ENCODE peak calls at places on chromosomes 1 and 21, in six cellular contexts. D is left lung; R is activated T-cell treated with anti-CD3 and anti-CD28 coated beads for 1 hour; A is CD4-positive, alpha-beta memory T cell; M is HT1080; U is stimulated activated CD8-positive, alpha-beta memory T cell treated with anti-CD3 and anti-CD28 coated beads, Interleukin-7, amount 100 ng/mL, for 4 hours. V is an unnamed sample.
A peak's percentile ranks its signal among the peaks of the same experiment; 100 is the strongest.

GRCh38 chr1:107683198-107683657 is 281.8 kb downstream of the VAV3 start:
- DNase-seq in D (no peak), R (no peak), A (no peak), M (no peak), U (no peak), V (no peak)

GRCh38 chr1:51575406-51576084 is 41.3 kb upstream of the OSBPL9 start:
- DNase-seq in D (no peak), R (no peak), A (no peak), M (peak; percentile 82), U (no peak), V (no peak)

GRCh38 chr1:169086603-169087455 is 19.7 kb upstream of the ATP1B1 start:
- DNase-seq in D (no peak), R (no peak), A (peak; percentile 23), M (no peak), U (no peak), V (peak; percentile 53)

GRCh38 chr1:53957231-53957818 is 11.2 kb downstream of the LRRC42 start:
- DNase-seq in D (no peak), R (no peak), A (no peak), M (peak; percentile 80), U (no peak), V (no peak)

GRCh38 chr21:45329261-45330074 is 41.8 kb upstream of the POFUT2 start:
- DNase-seq in D (peak; percentile 83), R (no peak), A (no peak), M (no peak), U (no peak), V (no peak)

GRCh38 chr1:59367269-59368006 is 70.5 kb downstream of the FGGY start:
- DNase-seq in D (no peak), R (no peak), A (no peak), M (peak; percentile 56), U (no peak), V (no peak)

GRCh38 chr1:203403586-203403985 is 52.7 kb upstream of the FMOD start:
- DNase-seq in D (no peak), R (no peak), A (no peak), M (no peak), U (no peak), V (no peak)

GRCh38 chr1:90393025-90393424 is 324.1 kb downstream of the BARHL2 start:
- DNase-seq in D (no peak), R (no peak), A (no peak), M (peak; percentile 42), U (no peak), V (no peak)

GRCh38 chr21:16535100-16535418 is 805.3 kb downstream of the USP25 start:
- DNase-seq in D (no peak), R (no peak), A (no peak), M (peak; percentile 56), U (no peak), V (no peak)

GRCh38 chr1:162389021-162389818 is 7.7 kb downstream of the C1orf226 start:
- DNase-seq in D (no peak), R (no peak), A (no peak), M (peak; percentile 46), U (no peak), V (peak; percentile 15)

GRCh38 chr1:1344672-1345361 is 4.4 kb downstream of the DVL1 start:
- DNase-seq in D (peak; percentile 87), R (no peak), A (no peak), M (peak; percentile 94), U (peak; percentile 23), V (no peak)

GRCh38 chr1:94385354-94385947 is 32.7 kb upstream of the ABCD3 start:
- DNase-seq in D (no peak), R (no peak), A (no peak), M (no peak), U (peak; percentile 3), V (no peak)

GRCh38 chr1:179229214-179230140 is at the start of gene ABL2:
- DNase-seq in D (peak; percentile 88), R (peak; percentile 39), A (peak; percentile 50), M (peak; percentile 32), U (peak; percentile 39), V (peak; percentile 72)

GRCh38 chr1:150186789-150187559 is 37.3 kb downstream of the PLEKHO1 start:
- DNase-seq in D (no peak), R (no peak), A (peak; percentile 64), M (peak; percentile 87), U (no peak), V (peak; percentile 78)

GRCh38 chr1:6614019-6614952 is 755 bp downstream of the PHF13 start:
- DNase-seq in D (peak; percentile 90), R (no peak), A (peak; percentile 38), M (no peak), U (no peak), V (peak; percentile 53)

GRCh38 chr21:43884012-43884860 is 19.2 kb downstream of the AGPAT3 start:
- DNase-seq in D (no peak), R (no peak), A (no peak), M (no peak), U (no peak), V (no peak)

GRCh38 chr21:44345495-44345894 is 6.3 kb upstream of the CFAP410 start:
- DNase-seq in D (peak; percentile 49), R (no peak), A (no peak), M (no peak), U (no peak), V (no peak)

GRCh38 chr1:85801520-85801919 is 93.3 kb upstream of the ZNHIT6 start:
- DNase-seq in D (no peak), R (no peak), A (no peak), M (peak; percentile 31), U (no peak), V (no peak)

GRCh38 chr1:112033422-112034120 is 44.1 kb upstream of the KCND3 start:
- DNase-seq in D (no peak), R (no peak), A (no peak), M (no peak), U (no peak), V (no peak)

GRCh38 chr1:21829294-21829693 is 17.2 kb downstream of the LDLRAD2 start:
- DNase-seq in D (no peak), R (no peak), A (no peak), M (no peak), U (no peak), V (no peak)

GRCh38 chr1:224730950-224731349 is 114.8 kb downstream of the CNIH3 start:
- DNase-seq in D (no peak), R (no peak), A (no peak), M (no peak), U (no peak), V (no peak)

GRCh38 chr21:15199414-15199813 is 134.6 kb upstream of the NRIP1 start:
- DNase-seq in D (no peak), R (no peak), A (no peak), M (no peak), U (no peak), V (no peak)

GRCh38 chr21:36134820-36135390 is at the start of gene CBR3:
- DNase-seq in D (peak; percentile 85), R (peak; percentile 33), A (no peak), M (peak; percentile 55), U (no peak), V (no peak)

GRCh38 chr1:160007577-160008200 is 24.1 kb downstream of the PIGM start:
- DNase-seq in D (no peak), R (no peak), A (peak; percentile 34), M (peak; percentile 47), U (no peak), V (peak; percentile 80)

GRCh38 chr1:109567823-109568222 is 19.4 kb downstream of the GNAI3 start:
- DNase-seq in D (no peak), R (no peak), A (no peak), M (no peak), U (no peak), V (no peak)

V was measured in NAMALWA.